ENCODE peak calls at places on chromosomes 4 and X, in four cellular contexts. One of them, this sample, is unnamed.

GRCh38 chr4:56003606-56004005 is 54.9 kb downstream of the CEP135 start:
- DNase-seq in GDM1: no peak
- DNase-seq in sciatic nerve: no peak
- DNase-seq in activated CD4-positive, alpha-beta T cell treated with anti-CD3 and anti-CD28 coated beads for 48 hours: no peak
- DNase-seq in this sample: no peak

GRCh38 chrX:76148011-76148665 is 24.7 kb upstream of the PBDC1 start:
- DNase-seq in GDM1: no peak
- DNase-seq in sciatic nerve: no peak
- DNase-seq in activated CD4-positive, alpha-beta T cell treated with anti-CD3 and anti-CD28 coated beads for 48 hours: peak; percentile 4
- DNase-seq in this sample: peak; percentile 27

GRCh38 chr4:162699629-162700028 is 467.1 kb downstream of the NAF1 start:
- DNase-seq in GDM1: no peak
- DNase-seq in sciatic nerve: no peak
- DNase-seq in activated CD4-positive, alpha-beta T cell treated with anti-CD3 and anti-CD28 coated beads for 48 hours: no peak
- DNase-seq in this sample: no peak

GRCh38 chrX:100098660-100099375 is 311.3 kb downstream of the PCDH19 start:
- DNase-seq in GDM1: no peak
- DNase-seq in sciatic nerve: no peak
- DNase-seq in activated CD4-positive, alpha-beta T cell treated with anti-CD3 and anti-CD28 coated beads for 48 hours: no peak
- DNase-seq in this sample: no peak

GRCh38 chr4:8307126-8307525 is 37.6 kb downstream of the HTRA3 start:
- DNase-seq in GDM1: no peak
- DNase-seq in sciatic nerve: peak; percentile 51
- DNase-seq in activated CD4-positive, alpha-beta T cell treated with anti-CD3 and anti-CD28 coated beads for 48 hours: no peak
- DNase-seq in this sample: no peak

GRCh38 chrX:150199181-150199580 is 163.9 kb upstream of the MAMLD1 start:
- DNase-seq in GDM1: no peak
- DNase-seq in sciatic nerve: no peak
- DNase-seq in activated CD4-positive, alpha-beta T cell treated with anti-CD3 and anti-CD28 coated beads for 48 hours: no peak
- DNase-seq in this sample: no peak

GRCh38 chr4:2258091-2259035 is 3.5 kb downstream of the MXD4 start:
- DNase-seq in GDM1: no peak
- DNase-seq in sciatic nerve: peak; percentile 57
- DNase-seq in activated CD4-positive, alpha-beta T cell treated with anti-CD3 and anti-CD28 coated beads for 48 hours: peak; percentile 1
- DNase-seq in this sample: peak; percentile 21

GRCh38 chrX:153925739-153926593 is at the start of gene ARHGAP4:
- DNase-seq in GDM1: peak; percentile 64
- DNase-seq in sciatic nerve: no peak
- DNase-seq in activated CD4-positive, alpha-beta T cell treated with anti-CD3 and anti-CD28 coated beads for 48 hours: peak; percentile 76
- DNase-seq in this sample: peak; percentile 69

GRCh38 chr4:82797591-82798081 is 960 bp downstream of the SCD5 start:
- DNase-seq in GDM1: no peak
- DNase-seq in sciatic nerve: peak; percentile 66
- DNase-seq in activated CD4-positive, alpha-beta T cell treated with anti-CD3 and anti-CD28 coated beads for 48 hours: peak; percentile 17
- DNase-seq in this sample: peak; percentile 41

GRCh38 chr4:57064811-57065711 is 45.1 kb downstream of the IGFBP7 start:
- DNase-seq in GDM1: no peak
- DNase-seq in sciatic nerve: peak; percentile 78
- DNase-seq in activated CD4-positive, alpha-beta T cell treated with anti-CD3 and anti-CD28 coated beads for 48 hours: no peak
- DNase-seq in this sample: no peak

GRCh38 chr4:14726441-14727405 is 275.6 kb upstream of the CPEB2 start:
- DNase-seq in GDM1: no peak
- DNase-seq in sciatic nerve: no peak
- DNase-seq in activated CD4-positive, alpha-beta T cell treated with anti-CD3 and anti-CD28 coated beads for 48 hours: no peak
- DNase-seq in this sample: no peak

GRCh38 chr4:70768301-70768948 is 46.7 kb downstream of the RUFY3 start:
- DNase-seq in GDM1: no peak
- DNase-seq in sciatic nerve: no peak
- DNase-seq in activated CD4-positive, alpha-beta T cell treated with anti-CD3 and anti-CD28 coated beads for 48 hours: no peak
- DNase-seq in this sample: no peak

GRCh38 chrX:34770511-34770910 is 113.4 kb upstream of the TMEM47 start:
- DNase-seq in GDM1: no peak
- DNase-seq in sciatic nerve: no peak
- DNase-seq in activated CD4-positive, alpha-beta T cell treated with anti-CD3 and anti-CD28 coated beads for 48 hours: no peak
- DNase-seq in this sample: no peak

GRCh38 chr4:110636677-110637407 is 14.0 kb upstream of the PITX2 start:
- DNase-seq in GDM1: no peak
- DNase-seq in sciatic nerve: no peak
- DNase-seq in activated CD4-positive, alpha-beta T cell treated with anti-CD3 and anti-CD28 coated beads for 48 hours: no peak
- DNase-seq in this sample: no peak

GRCh38 chr4:147731611-147732515 is at the start of gene ARHGAP10:
- DNase-seq in GDM1: peak; percentile 35
- DNase-seq in sciatic nerve: peak; percentile 84
- DNase-seq in activated CD4-positive, alpha-beta T cell treated with anti-CD3 and anti-CD28 coated beads for 48 hours: peak; percentile 76
- DNase-seq in this sample: peak; percentile 78

GRCh38 chr4:170872794-170873193 is 783.0 kb upstream of the AADAT start:
- DNase-seq in GDM1: no peak
- DNase-seq in sciatic nerve: no peak
- DNase-seq in activated CD4-positive, alpha-beta T cell treated with anti-CD3 and anti-CD28 coated beads for 48 hours: no peak
- DNase-seq in this sample: no peak

GRCh38 chr4:19577121-19577520 is 674.6 kb upstream of the SLIT2 start:
- DNase-seq in GDM1: no peak
- DNase-seq in sciatic nerve: no peak
- DNase-seq in activated CD4-positive, alpha-beta T cell treated with anti-CD3 and anti-CD28 coated beads for 48 hours: no peak
- DNase-seq in this sample: no peak

GRCh38 chr4:26751838-26752237 is 108.8 kb upstream of the STIM2 start:
- DNase-seq in GDM1: no peak
- DNase-seq in sciatic nerve: no peak
- DNase-seq in activated CD4-positive, alpha-beta T cell treated with anti-CD3 and anti-CD28 coated beads for 48 hours: no peak
- DNase-seq in this sample: no peak

GRCh38 chr4:71241467-71242401 is 97.1 kb upstream of the SLC4A4 start:
- DNase-seq in GDM1: no peak
- DNase-seq in sciatic nerve: no peak
- DNase-seq in activated CD4-positive, alpha-beta T cell treated with anti-CD3 and anti-CD28 coated beads for 48 hours: no peak
- DNase-seq in this sample: no peak

GRCh38 chr4:25925486-25926201 is 11.6 kb downstream of the SMIM20 start:
- DNase-seq in GDM1: no peak
- DNase-seq in sciatic nerve: no peak
- DNase-seq in activated CD4-positive, alpha-beta T cell treated with anti-CD3 and anti-CD28 coated beads for 48 hours: peak; percentile 58
- DNase-seq in this sample: peak; percentile 61

GRCh38 chrX:19966056-19966455 is 24.8 kb downstream of the BCLAF3 start:
- DNase-seq in GDM1: no peak
- DNase-seq in sciatic nerve: no peak
- DNase-seq in activated CD4-positive, alpha-beta T cell treated with anti-CD3 and anti-CD28 coated beads for 48 hours: no peak
- DNase-seq in this sample: no peak

GRCh38 chr4:174764105-174764729 is 64.8 kb downstream of the GLRA3 start:
- DNase-seq in GDM1: peak; percentile 2
- DNase-seq in sciatic nerve: no peak
- DNase-seq in activated CD4-positive, alpha-beta T cell treated with anti-CD3 and anti-CD28 coated beads for 48 hours: no peak
- DNase-seq in this sample: no peak

This sample was measured in stimulated activated CD8-positive, alpha-beta memory T cell treated with anti-CD3 and anti-CD28 coated beads, Interleukin-4, amount 100 ng/mL, for 48 hours.